ENCODE peak calls at places on chromosomes 12 and 14, in seven cellular contexts. X, H, C, R, K, T and S are unnamed samples.

GRCh38 chr12:130162267-130162666 is at the start of gene FZD10:
- DNase-seq in X (no peak), H (peak), C (no peak), R (no peak), K (peak), T (no peak), S (peak)

GRCh38 chr12:5921027-5921909 is 23.8 kb downstream of the ANO2 start:
- DNase-seq in X (no peak), H (no peak), C (no peak), R (no peak), K (no peak), T (no peak), S (no peak)

GRCh38 chr12:14239935-14240872 is 125.3 kb upstream of the ATF7IP start:
- DNase-seq in X (no peak), H (no peak), C (peak), R (no peak), K (no peak), T (peak), S (no peak)

GRCh38 chr14:22699801-22700564 is 55.8 kb upstream of the OR6J1 start:
- DNase-seq in X (no peak), H (no peak), C (peak), R (peak), K (no peak), T (peak), S (no peak)

GRCh38 chr12:100391856-100392255 is 35.0 kb downstream of the SLC17A8 start:
- DNase-seq in X (no peak), H (peak), C (no peak), R (peak), K (no peak), T (peak), S (no peak)

GRCh38 chr12:27024291-27024690 is 1.9 kb downstream of the MED21 start:
- DNase-seq in X (no peak), H (no peak), C (no peak), R (peak), K (no peak), T (no peak), S (peak)

GRCh38 chr12:108581311-108582227 is 16.3 kb downstream of the TMEM119 start:
- DNase-seq in X (no peak), H (no peak), C (no peak), R (no peak), K (no peak), T (no peak), S (peak)

GRCh38 chr12:30088259-30088995 is 304.7 kb upstream of the TMTC1 start:
- DNase-seq in X (no peak), H (no peak), C (no peak), R (peak), K (no peak), T (no peak), S (no peak)

GRCh38 chr12:131378861-131379665 is 331.8 kb upstream of the SFSWAP start:
- DNase-seq in X (no peak), H (no peak), C (no peak), R (no peak), K (no peak), T (no peak), S (no peak)

GRCh38 chr12:49874142-49874897 is 29.4 kb downstream of the FAIM2 start:
- DNase-seq in X (no peak), H (no peak), C (no peak), R (no peak), K (no peak), T (no peak), S (peak)

GRCh38 chr12:105912911-105913514 is 225.7 kb downstream of the NUAK1 start:
- DNase-seq in X (no peak), H (no peak), C (peak), R (no peak), K (no peak), T (no peak), S (no peak)

GRCh38 chr14:90438841-90439240 is 42.0 kb downstream of the CALM1 start:
- DNase-seq in X (no peak), H (no peak), C (no peak), R (no peak), K (no peak), T (peak), S (no peak)

GRCh38 chr14:89186850-89187376 is 230.1 kb downstream of the FOXN3 start:
- DNase-seq in X (peak), H (peak), C (no peak), R (peak), K (no peak), T (no peak), S (no peak)

GRCh38 chr14:91599966-91600365 is 89.9 kb upstream of the PPP4R3A start:
- DNase-seq in X (no peak), H (no peak), C (no peak), R (no peak), K (no peak), T (no peak), S (no peak)

GRCh38 chr12:131177599-131177998 is 223.9 kb downstream of the ADGRD1 start:
- DNase-seq in X (no peak), H (no peak), C (no peak), R (no peak), K (no peak), T (no peak), S (no peak)

GRCh38 chr14:88792572-88793258 is at the start of gene EML5:
- DNase-seq in X (peak), H (peak), C (peak), R (peak), K (peak), T (peak), S (peak)

GRCh38 chr12:100061814-100062213 is 77.1 kb upstream of the ANKS1B start:
- DNase-seq in X (no peak), H (no peak), C (peak), R (peak), K (no peak), T (no peak), S (no peak)

GRCh38 chr12:81546811-81547210 is 212.3 kb downstream of the PPFIA2 start:
- DNase-seq in X (no peak), H (no peak), C (no peak), R (no peak), K (no peak), T (no peak), S (no peak)

GRCh38 chr12:129607293-129607692 is 296.5 kb downstream of the TMEM132D start:
- DNase-seq in X (no peak), H (peak), C (peak), R (no peak), K (no peak), T (no peak), S (no peak)

GRCh38 chr12:116698131-116698495 is 39.8 kb downstream of the SPRING1 start:
- DNase-seq in X (no peak), H (no peak), C (no peak), R (no peak), K (no peak), T (no peak), S (no peak)

GRCh38 chr12:26499979-26500640 is 304.7 kb downstream of the SSPN start:
- DNase-seq in X (no peak), H (no peak), C (no peak), R (no peak), K (no peak), T (no peak), S (no peak)

GRCh38 chr12:94247256-94247655 is 98.9 kb downstream of the PLXNC1 start:
- DNase-seq in X (no peak), H (no peak), C (no peak), R (no peak), K (no peak), T (no peak), S (no peak)

GRCh38 chr12:69476276-69477017 is 6.3 kb downstream of the FRS2 start:
- DNase-seq in X (no peak), H (no peak), C (no peak), R (no peak), K (no peak), T (no peak), S (no peak)

GRCh38 chr12:69688021-69688420 is 11.1 kb downstream of the BEST3 start:
- DNase-seq in X (no peak), H (no peak), C (peak), R (peak), K (no peak), T (peak), S (no peak)

GRCh38 chr12:5473076-5473475 is 41.2 kb downstream of the NTF3 start:
- DNase-seq in X (no peak), H (no peak), C (no peak), R (no peak), K (peak), T (no peak), S (no peak)

GRCh38 chr12:132151766-132152410 is 7.6 kb downstream of the NOC4L start:
- DNase-seq in X (no peak), H (peak), C (no peak), R (no peak), K (peak), T (no peak), S (peak)

GRCh38 chr12:47356129-47356622 is 276.4 kb upstream of the AMIGO2 start:
- DNase-seq in X (peak), H (no peak), C (peak), R (peak), K (no peak), T (no peak), S (no peak)